ENCODE peak calls at places on chromosomes 4 and X, in nine cellular contexts. Y is OCI-LY7; Z is fibroblast of the conjunctiva; M is activated T-cell treated with anti-CD3 and anti-CD28 coated beads, Interleukin-2, amount 50 U/mL, for 72 hours; H is GM23338; L is pancreas; E is glomerular endothelial cell; F is head of caudate nucleus; D is AG09319. U is an unnamed sample.

GRCh38 chr4:38760915-38761314 is 21.9 kb downstream of the TLR10 start:
- DNase-seq in F (no peak), E (no peak), Y (peak; percentile 83), M (no peak), H (no peak), L (no peak), D (no peak), Z (no peak), U (no peak)

GRCh38 chrX:136200466-136200865 is 50.7 kb downstream of the MAP7D3 start:
- DNase-seq in Y (peak; percentile 1), M (no peak), F (no peak), D (no peak), L (no peak), E (no peak), H (peak; percentile 51), Z (no peak), U (no peak)

GRCh38 chr4:2357821-2358745 is 60.4 kb downstream of the ZFYVE28 start:
- DNase-seq in E (no peak), H (no peak), Z (no peak), F (no peak), L (no peak), Y (no peak), M (no peak), D (no peak), U (no peak)

GRCh38 chr4:19729873-19730735 is 521.6 kb upstream of the SLIT2 start:
- DNase-seq in H (no peak), M (no peak), F (no peak), Y (peak; percentile 46), D (no peak), E (peak; percentile 71), L (no peak), Z (no peak), U (no peak)

GRCh38 chrX:3345281-3346081 is 971 bp downstream of the MXRA5 start:
- DNase-seq in H (peak; percentile 71), Z (no peak), Y (no peak), D (no peak), F (no peak), L (peak; percentile 90), M (no peak), E (no peak), U (no peak)

GRCh38 chr4:23999714-24000113 is 109.9 kb upstream of the PPARGC1A start:
- DNase-seq in Z (no peak), F (no peak), H (no peak), E (no peak), D (no peak), L (no peak), Y (no peak), M (no peak), U (no peak)

GRCh38 chr4:150316332-150317205 is 238.3 kb downstream of the DCLK2 start:
- DNase-seq in L (no peak), M (no peak), H (no peak), E (no peak), Z (peak; percentile 37), F (no peak), D (peak; percentile 25), Y (no peak), U (no peak)

GRCh38 chr4:13302876-13303275 is 181.3 kb downstream of the RAB28 start:
- DNase-seq in D (peak; percentile 57), L (no peak), M (no peak), E (no peak), H (no peak), Y (no peak), F (no peak), Z (peak; percentile 26), U (no peak)

GRCh38 chrX:97637289-97637688 is 753.6 kb downstream of the RPA4 start:
- DNase-seq in F (no peak), E (no peak), L (no peak), Z (no peak), D (no peak), H (no peak), M (no peak), Y (no peak), U (no peak)